ENCODE peak calls at places on chromosomes 1 and 21, in six cellular contexts. One of them, this sample, is unnamed.

GRCh38 chr1:43144228-43144627 is 27.9 kb downstream of the EBNA1BP2 start:
- DNase-seq in activated naive CD8-positive, alpha-beta T cell treated with anti-CD3 and anti-CD28 coated beads, Interleukin-2, amount 50 U/mL, for 24 hours: no peak
- DNase-seq in stimulated activated CD8-positive, alpha-beta memory T cell treated with anti-CD3 and anti-CD28 coated beads, Interleukin-7, amount 100 ng/mL, for 1 hour: no peak
- DNase-seq in adrenal gland: no peak
- DNase-seq in HFF-Myc: no peak
- DNase-seq in stimulated activated CD4-positive, alpha-beta T cell treated with anti-CD3 and anti-CD28 coated beads, Interleukin-1b, Interleukin-23, amount 100 ng/mL, for 4 hours: no peak
- DNase-seq in this sample: no peak

GRCh38 chr1:2271841-2272655 is 43.9 kb downstream of the SKI start:
- DNase-seq in stimulated activated CD8-positive, alpha-beta memory T cell treated with anti-CD3 and anti-CD28 coated beads, Interleukin-7, amount 100 ng/mL, for 1 hour: no peak
- DNase-seq in activated naive CD8-positive, alpha-beta T cell treated with anti-CD3 and anti-CD28 coated beads, Interleukin-2, amount 50 U/mL, for 24 hours: no peak
- DNase-seq in stimulated activated CD4-positive, alpha-beta T cell treated with anti-CD3 and anti-CD28 coated beads, Interleukin-1b, Interleukin-23, amount 100 ng/mL, for 4 hours: no peak
- DNase-seq in adrenal gland: no peak
- DNase-seq in HFF-Myc: no peak
- DNase-seq in this sample: no peak

GRCh38 chr1:161082996-161083742 is 6.2 kb downstream of the NECTIN4 start:
- DNase-seq in activated naive CD8-positive, alpha-beta T cell treated with anti-CD3 and anti-CD28 coated beads, Interleukin-2, amount 50 U/mL, for 24 hours: no peak
- DNase-seq in stimulated activated CD8-positive, alpha-beta memory T cell treated with anti-CD3 and anti-CD28 coated beads, Interleukin-7, amount 100 ng/mL, for 1 hour: no peak
- DNase-seq in adrenal gland: peak
- DNase-seq in stimulated activated CD4-positive, alpha-beta T cell treated with anti-CD3 and anti-CD28 coated beads, Interleukin-1b, Interleukin-23, amount 100 ng/mL, for 4 hours: no peak
- DNase-seq in HFF-Myc: peak
- DNase-seq in this sample: peak

GRCh38 chr1:85317580-85317979 is 41.1 kb upstream of the BCL10 start:
- DNase-seq in activated naive CD8-positive, alpha-beta T cell treated with anti-CD3 and anti-CD28 coated beads, Interleukin-2, amount 50 U/mL, for 24 hours: no peak
- DNase-seq in HFF-Myc: no peak
- DNase-seq in adrenal gland: no peak
- DNase-seq in stimulated activated CD4-positive, alpha-beta T cell treated with anti-CD3 and anti-CD28 coated beads, Interleukin-1b, Interleukin-23, amount 100 ng/mL, for 4 hours: no peak
- DNase-seq in stimulated activated CD8-positive, alpha-beta memory T cell treated with anti-CD3 and anti-CD28 coated beads, Interleukin-7, amount 100 ng/mL, for 1 hour: no peak
- DNase-seq in this sample: no peak

GRCh38 chr1:99963041-99963795 is 6.6 kb upstream of the SLC35A3 start:
- DNase-seq in stimulated activated CD8-positive, alpha-beta memory T cell treated with anti-CD3 and anti-CD28 coated beads, Interleukin-7, amount 100 ng/mL, for 1 hour: no peak
- DNase-seq in activated naive CD8-positive, alpha-beta T cell treated with anti-CD3 and anti-CD28 coated beads, Interleukin-2, amount 50 U/mL, for 24 hours: no peak
- DNase-seq in stimulated activated CD4-positive, alpha-beta T cell treated with anti-CD3 and anti-CD28 coated beads, Interleukin-1b, Interleukin-23, amount 100 ng/mL, for 4 hours: no peak
- DNase-seq in adrenal gland: no peak
- DNase-seq in HFF-Myc: no peak
- DNase-seq in this sample: no peak

GRCh38 chr1:179252606-179253005 is 23.1 kb upstream of the ABL2 start:
- DNase-seq in activated naive CD8-positive, alpha-beta T cell treated with anti-CD3 and anti-CD28 coated beads, Interleukin-2, amount 50 U/mL, for 24 hours: no peak
- DNase-seq in HFF-Myc: no peak
- DNase-seq in stimulated activated CD4-positive, alpha-beta T cell treated with anti-CD3 and anti-CD28 coated beads, Interleukin-1b, Interleukin-23, amount 100 ng/mL, for 4 hours: no peak
- DNase-seq in adrenal gland: no peak
- DNase-seq in stimulated activated CD8-positive, alpha-beta memory T cell treated with anti-CD3 and anti-CD28 coated beads, Interleukin-7, amount 100 ng/mL, for 1 hour: no peak
- DNase-seq in this sample: no peak

GRCh38 chr1:225933072-225933471 is 7.9 kb downstream of the LEFTY2 start:
- DNase-seq in stimulated activated CD8-positive, alpha-beta memory T cell treated with anti-CD3 and anti-CD28 coated beads, Interleukin-7, amount 100 ng/mL, for 1 hour: no peak
- DNase-seq in activated naive CD8-positive, alpha-beta T cell treated with anti-CD3 and anti-CD28 coated beads, Interleukin-2, amount 50 U/mL, for 24 hours: no peak
- DNase-seq in HFF-Myc: no peak
- DNase-seq in stimulated activated CD4-positive, alpha-beta T cell treated with anti-CD3 and anti-CD28 coated beads, Interleukin-1b, Interleukin-23, amount 100 ng/mL, for 4 hours: no peak
- DNase-seq in adrenal gland: no peak
- DNase-seq in this sample: no peak

GRCh38 chr1:6148497-6149241 is 31.5 kb downstream of the CHD5 start:
- DNase-seq in activated naive CD8-positive, alpha-beta T cell treated with anti-CD3 and anti-CD28 coated beads, Interleukin-2, amount 50 U/mL, for 24 hours: peak
- DNase-seq in stimulated activated CD8-positive, alpha-beta memory T cell treated with anti-CD3 and anti-CD28 coated beads, Interleukin-7, amount 100 ng/mL, for 1 hour: peak
- DNase-seq in adrenal gland: peak
- DNase-seq in HFF-Myc: no peak
- DNase-seq in stimulated activated CD4-positive, alpha-beta T cell treated with anti-CD3 and anti-CD28 coated beads, Interleukin-1b, Interleukin-23, amount 100 ng/mL, for 4 hours: peak
- DNase-seq in this sample: peak

GRCh38 chr1:151620286-151620685 is 8.4 kb downstream of the SNX27 start:
- DNase-seq in stimulated activated CD4-positive, alpha-beta T cell treated with anti-CD3 and anti-CD28 coated beads, Interleukin-1b, Interleukin-23, amount 100 ng/mL, for 4 hours: no peak
- DNase-seq in activated naive CD8-positive, alpha-beta T cell treated with anti-CD3 and anti-CD28 coated beads, Interleukin-2, amount 50 U/mL, for 24 hours: no peak
- DNase-seq in stimulated activated CD8-positive, alpha-beta memory T cell treated with anti-CD3 and anti-CD28 coated beads, Interleukin-7, amount 100 ng/mL, for 1 hour: no peak
- DNase-seq in HFF-Myc: no peak
- DNase-seq in adrenal gland: peak
- DNase-seq in this sample: no peak

GRCh38 chr1:112359961-112360767 is 35.9 kb upstream of the CTTNBP2NL start:
- DNase-seq in HFF-Myc: no peak
- DNase-seq in adrenal gland: peak
- DNase-seq in stimulated activated CD4-positive, alpha-beta T cell treated with anti-CD3 and anti-CD28 coated beads, Interleukin-1b, Interleukin-23, amount 100 ng/mL, for 4 hours: no peak
- DNase-seq in activated naive CD8-positive, alpha-beta T cell treated with anti-CD3 and anti-CD28 coated beads, Interleukin-2, amount 50 U/mL, for 24 hours: no peak
- DNase-seq in stimulated activated CD8-positive, alpha-beta memory T cell treated with anti-CD3 and anti-CD28 coated beads, Interleukin-7, amount 100 ng/mL, for 1 hour: no peak
- DNase-seq in this sample: peak

GRCh38 chr1:220791959-220792358 is 5.2 kb downstream of the MTARC1 start:
- DNase-seq in stimulated activated CD4-positive, alpha-beta T cell treated with anti-CD3 and anti-CD28 coated beads, Interleukin-1b, Interleukin-23, amount 100 ng/mL, for 4 hours: no peak
- DNase-seq in activated naive CD8-positive, alpha-beta T cell treated with anti-CD3 and anti-CD28 coated beads, Interleukin-2, amount 50 U/mL, for 24 hours: no peak
- DNase-seq in HFF-Myc: no peak
- DNase-seq in adrenal gland: peak
- DNase-seq in stimulated activated CD8-positive, alpha-beta memory T cell treated with anti-CD3 and anti-CD28 coated beads, Interleukin-7, amount 100 ng/mL, for 1 hour: no peak
- DNase-seq in this sample: no peak

GRCh38 chr1:19169642-19170041 is 40.4 kb downstream of the UBR4 start:
- DNase-seq in stimulated activated CD8-positive, alpha-beta memory T cell treated with anti-CD3 and anti-CD28 coated beads, Interleukin-7, amount 100 ng/mL, for 1 hour: no peak
- DNase-seq in HFF-Myc: no peak
- DNase-seq in adrenal gland: no peak
- DNase-seq in activated naive CD8-positive, alpha-beta T cell treated with anti-CD3 and anti-CD28 coated beads, Interleukin-2, amount 50 U/mL, for 24 hours: no peak
- DNase-seq in stimulated activated CD4-positive, alpha-beta T cell treated with anti-CD3 and anti-CD28 coated beads, Interleukin-1b, Interleukin-23, amount 100 ng/mL, for 4 hours: no peak
- DNase-seq in this sample: no peak

GRCh38 chr1:27485363-27485762 is 4.6 kb downstream of the WASF2 start:
- DNase-seq in adrenal gland: no peak
- DNase-seq in stimulated activated CD8-positive, alpha-beta memory T cell treated with anti-CD3 and anti-CD28 coated beads, Interleukin-7, amount 100 ng/mL, for 1 hour: no peak
- DNase-seq in HFF-Myc: no peak
- DNase-seq in activated naive CD8-positive, alpha-beta T cell treated with anti-CD3 and anti-CD28 coated beads, Interleukin-2, amount 50 U/mL, for 24 hours: no peak
- DNase-seq in stimulated activated CD4-positive, alpha-beta T cell treated with anti-CD3 and anti-CD28 coated beads, Interleukin-1b, Interleukin-23, amount 100 ng/mL, for 4 hours: no peak
- DNase-seq in this sample: no peak

GRCh38 chr1:37831109-37831508 is 23.1 kb upstream of the YRDC start:
- DNase-seq in adrenal gland: no peak
- DNase-seq in stimulated activated CD8-positive, alpha-beta memory T cell treated with anti-CD3 and anti-CD28 coated beads, Interleukin-7, amount 100 ng/mL, for 1 hour: no peak
- DNase-seq in HFF-Myc: no peak
- DNase-seq in stimulated activated CD4-positive, alpha-beta T cell treated with anti-CD3 and anti-CD28 coated beads, Interleukin-1b, Interleukin-23, amount 100 ng/mL, for 4 hours: no peak
- DNase-seq in activated naive CD8-positive, alpha-beta T cell treated with anti-CD3 and anti-CD28 coated beads, Interleukin-2, amount 50 U/mL, for 24 hours: no peak
- DNase-seq in this sample: no peak

GRCh38 chr1:112981461-112982233 is 25.7 kb upstream of the SLC16A1 start:
- DNase-seq in stimulated activated CD4-positive, alpha-beta T cell treated with anti-CD3 and anti-CD28 coated beads, Interleukin-1b, Interleukin-23, amount 100 ng/mL, for 4 hours: no peak
- DNase-seq in activated naive CD8-positive, alpha-beta T cell treated with anti-CD3 and anti-CD28 coated beads, Interleukin-2, amount 50 U/mL, for 24 hours: no peak
- DNase-seq in adrenal gland: no peak
- DNase-seq in HFF-Myc: no peak
- DNase-seq in stimulated activated CD8-positive, alpha-beta memory T cell treated with anti-CD3 and anti-CD28 coated beads, Interleukin-7, amount 100 ng/mL, for 1 hour: no peak
- DNase-seq in this sample: no peak

GRCh38 chr1:230153655-230154296 is 86.7 kb downstream of the GALNT2 start:
- DNase-seq in adrenal gland: peak
- DNase-seq in activated naive CD8-positive, alpha-beta T cell treated with anti-CD3 and anti-CD28 coated beads, Interleukin-2, amount 50 U/mL, for 24 hours: no peak
- DNase-seq in stimulated activated CD8-positive, alpha-beta memory T cell treated with anti-CD3 and anti-CD28 coated beads, Interleukin-7, amount 100 ng/mL, for 1 hour: no peak
- DNase-seq in stimulated activated CD4-positive, alpha-beta T cell treated with anti-CD3 and anti-CD28 coated beads, Interleukin-1b, Interleukin-23, amount 100 ng/mL, for 4 hours: no peak
- DNase-seq in HFF-Myc: no peak
- DNase-seq in this sample: peak

GRCh38 chr21:42568377-42568776 is 54.7 kb downstream of the SLC37A1 start:
- DNase-seq in adrenal gland: no peak
- DNase-seq in stimulated activated CD8-positive, alpha-beta memory T cell treated with anti-CD3 and anti-CD28 coated beads, Interleukin-7, amount 100 ng/mL, for 1 hour: no peak
- DNase-seq in activated naive CD8-positive, alpha-beta T cell treated with anti-CD3 and anti-CD28 coated beads, Interleukin-2, amount 50 U/mL, for 24 hours: no peak
- DNase-seq in HFF-Myc: no peak
- DNase-seq in stimulated activated CD4-positive, alpha-beta T cell treated with anti-CD3 and anti-CD28 coated beads, Interleukin-1b, Interleukin-23, amount 100 ng/mL, for 4 hours: no peak
- DNase-seq in this sample: no peak

GRCh38 chr21:28135646-28136045 is 857.0 kb downstream of the LTN1 start:
- DNase-seq in stimulated activated CD4-positive, alpha-beta T cell treated with anti-CD3 and anti-CD28 coated beads, Interleukin-1b, Interleukin-23, amount 100 ng/mL, for 4 hours: no peak
- DNase-seq in adrenal gland: peak
- DNase-seq in activated naive CD8-positive, alpha-beta T cell treated with anti-CD3 and anti-CD28 coated beads, Interleukin-2, amount 50 U/mL, for 24 hours: no peak
- DNase-seq in stimulated activated CD8-positive, alpha-beta memory T cell treated with anti-CD3 and anti-CD28 coated beads, Interleukin-7, amount 100 ng/mL, for 1 hour: no peak
- DNase-seq in HFF-Myc: no peak
- DNase-seq in this sample: no peak

GRCh38 chr21:32184059-32184458 is 94.8 kb downstream of the MIS18A start:
- DNase-seq in activated naive CD8-positive, alpha-beta T cell treated with anti-CD3 and anti-CD28 coated beads, Interleukin-2, amount 50 U/mL, for 24 hours: no peak
- DNase-seq in stimulated activated CD8-positive, alpha-beta memory T cell treated with anti-CD3 and anti-CD28 coated beads, Interleukin-7, amount 100 ng/mL, for 1 hour: no peak
- DNase-seq in stimulated activated CD4-positive, alpha-beta T cell treated with anti-CD3 and anti-CD28 coated beads, Interleukin-1b, Interleukin-23, amount 100 ng/mL, for 4 hours: no peak
- DNase-seq in adrenal gland: no peak
- DNase-seq in HFF-Myc: no peak
- DNase-seq in this sample: no peak

GRCh38 chr21:42062543-42063022 is 8.5 kb upstream of the UMODL1 start:
- DNase-seq in stimulated activated CD4-positive, alpha-beta T cell treated with anti-CD3 and anti-CD28 coated beads, Interleukin-1b, Interleukin-23, amount 100 ng/mL, for 4 hours: peak
- DNase-seq in HFF-Myc: no peak
- DNase-seq in adrenal gland: no peak
- DNase-seq in activated naive CD8-positive, alpha-beta T cell treated with anti-CD3 and anti-CD28 coated beads, Interleukin-2, amount 50 U/mL, for 24 hours: peak
- DNase-seq in stimulated activated CD8-positive, alpha-beta memory T cell treated with anti-CD3 and anti-CD28 coated beads, Interleukin-7, amount 100 ng/mL, for 1 hour: peak
- DNase-seq in this sample: no peak

This sample was measured in left cardiac atrium.